ENCODE peak calls at places on chromosome 1, in four cellular contexts. One of them, this sample, is unnamed.
A peak's percentile ranks its signal among the peaks of the same experiment; 100 is the strongest.

GRCh38 chr1:159444507-159444906 is 5.0 kb downstream of the OR10J1 start:
- DNase-seq in esophagus squamous epithelium: no peak
- DNase-seq in aorta: no peak
- DNase-seq in OCI-LY7: no peak
- DNase-seq in this sample: no peak

GRCh38 chr1:59393211-59394180 is 96.6 kb downstream of the FGGY start:
- DNase-seq in OCI-LY7: no peak
- DNase-seq in esophagus squamous epithelium: no peak
- DNase-seq in aorta: peak; percentile 85
- DNase-seq in this sample: peak; percentile 71

GRCh38 chr1:110152133-110152785 is 2.0 kb downstream of the SLC6A17 start:
- DNase-seq in OCI-LY7: no peak
- DNase-seq in esophagus squamous epithelium: no peak
- DNase-seq in aorta: no peak
- DNase-seq in this sample: no peak

GRCh38 chr1:44717196-44717595 is 13.8 kb downstream of the RNU5D-1 start:
- DNase-seq in esophagus squamous epithelium: no peak
- DNase-seq in OCI-LY7: no peak
- DNase-seq in aorta: no peak
- DNase-seq in this sample: no peak

GRCh38 chr1:189131576-189131975 is 1346.1 kb downstream of the BRINP3 start:
- DNase-seq in esophagus squamous epithelium: no peak
- DNase-seq in OCI-LY7: no peak
- DNase-seq in aorta: no peak
- DNase-seq in this sample: no peak

GRCh38 chr1:60697204-60697994 is 385.0 kb upstream of the NFIA start:
- DNase-seq in OCI-LY7: no peak
- DNase-seq in aorta: no peak
- DNase-seq in esophagus squamous epithelium: no peak
- DNase-seq in this sample: no peak

GRCh38 chr1:229407206-229408026 is 26.5 kb downstream of the ACTA1 start:
- DNase-seq in OCI-LY7: no peak
- DNase-seq in esophagus squamous epithelium: no peak
- DNase-seq in aorta: no peak
- DNase-seq in this sample: peak; percentile 66

GRCh38 chr1:19205845-19206244 is 4.2 kb downstream of the UBR4 start:
- DNase-seq in OCI-LY7: no peak
- DNase-seq in aorta: no peak
- DNase-seq in esophagus squamous epithelium: no peak
- DNase-seq in this sample: no peak

GRCh38 chr1:177270863-177271262 is 100.1 kb downstream of the BRINP2 start:
- DNase-seq in esophagus squamous epithelium: no peak
- DNase-seq in aorta: no peak
- DNase-seq in OCI-LY7: no peak
- DNase-seq in this sample: no peak

GRCh38 chr1:230155021-230155420 is 88.0 kb downstream of the GALNT2 start:
- DNase-seq in esophagus squamous epithelium: no peak
- DNase-seq in OCI-LY7: no peak
- DNase-seq in aorta: no peak
- DNase-seq in this sample: no peak

GRCh38 chr1:64895500-64895899 is 70.8 kb downstream of the JAK1 start:
- DNase-seq in OCI-LY7: peak; percentile 35
- DNase-seq in aorta: no peak
- DNase-seq in esophagus squamous epithelium: no peak
- DNase-seq in this sample: no peak

GRCh38 chr1:11337536-11338350 is 64.7 kb downstream of the UBIAD1 start:
- DNase-seq in esophagus squamous epithelium: no peak
- DNase-seq in aorta: peak; percentile 56
- DNase-seq in OCI-LY7: peak; percentile 71
- DNase-seq in this sample: no peak

GRCh38 chr1:239976130-239976968 is 115.3 kb upstream of the FMN2 start:
- DNase-seq in OCI-LY7: peak; percentile 55
- DNase-seq in aorta: no peak
- DNase-seq in esophagus squamous epithelium: no peak
- DNase-seq in this sample: peak; percentile 57

GRCh38 chr1:24348196-24348595 is 29.0 kb downstream of the GRHL3 start:
- DNase-seq in OCI-LY7: no peak
- DNase-seq in esophagus squamous epithelium: no peak
- DNase-seq in aorta: no peak
- DNase-seq in this sample: no peak

GRCh38 chr1:224933584-224933983 is 4.1 kb downstream of the DNAH14 start:
- DNase-seq in aorta: no peak
- DNase-seq in esophagus squamous epithelium: no peak
- DNase-seq in OCI-LY7: no peak
- DNase-seq in this sample: no peak

GRCh38 chr1:202122639-202123335 is at the start of gene GPR37L1:
- DNase-seq in aorta: no peak
- DNase-seq in OCI-LY7: no peak
- DNase-seq in esophagus squamous epithelium: no peak
- DNase-seq in this sample: no peak

GRCh38 chr1:30977105-30977504 is 68.5 kb upstream of the SDC3 start:
- DNase-seq in aorta: no peak
- DNase-seq in esophagus squamous epithelium: no peak
- DNase-seq in OCI-LY7: no peak
- DNase-seq in this sample: no peak

GRCh38 chr1:229228522-229228921 is 42.4 kb upstream of the RAB4A start:
- DNase-seq in OCI-LY7: no peak
- DNase-seq in esophagus squamous epithelium: no peak
- DNase-seq in aorta: no peak
- DNase-seq in this sample: no peak

GRCh38 chr1:194174528-194174927 is 988.1 kb upstream of the B3GALT2 start:
- DNase-seq in esophagus squamous epithelium: no peak
- DNase-seq in aorta: no peak
- DNase-seq in OCI-LY7: no peak
- DNase-seq in this sample: no peak

DNA sequence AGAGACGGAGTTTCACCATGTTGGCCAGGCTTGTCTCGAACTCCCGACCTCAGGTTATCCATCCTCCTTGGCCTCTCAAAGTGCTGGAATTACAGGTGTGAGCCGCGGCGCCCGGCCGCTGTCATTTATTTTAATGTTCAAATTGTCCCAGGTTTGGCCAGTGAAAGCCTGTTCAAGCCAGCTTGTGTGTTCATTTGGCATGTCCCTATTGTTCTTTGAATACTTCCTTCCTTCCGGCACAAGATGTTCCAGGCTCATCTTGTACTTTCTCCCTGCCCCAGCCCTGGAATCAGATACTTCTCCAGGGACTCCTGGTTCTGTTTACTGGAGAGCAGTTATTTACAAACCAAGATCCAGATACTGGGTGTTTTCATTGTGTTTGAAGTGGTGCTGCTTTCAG is 37.0 kb downstream of the ZBTB8B start:
- DNase-seq in aorta: no peak
- DNase-seq in esophagus squamous epithelium: no peak
- DNase-seq in OCI-LY7: no peak
- DNase-seq in this sample: no peak
- H3K27ac ChIP-seq in aorta: no peak overlapping the region
- H3K27ac ChIP-seq in esophagus squamous epithelium: peak overlapping the region; percentile 80
- H3K27ac ChIP-seq in OCI-LY7: no peak overlapping the region
- H3K27ac ChIP-seq in this sample: no peak overlapping the region

DNA sequence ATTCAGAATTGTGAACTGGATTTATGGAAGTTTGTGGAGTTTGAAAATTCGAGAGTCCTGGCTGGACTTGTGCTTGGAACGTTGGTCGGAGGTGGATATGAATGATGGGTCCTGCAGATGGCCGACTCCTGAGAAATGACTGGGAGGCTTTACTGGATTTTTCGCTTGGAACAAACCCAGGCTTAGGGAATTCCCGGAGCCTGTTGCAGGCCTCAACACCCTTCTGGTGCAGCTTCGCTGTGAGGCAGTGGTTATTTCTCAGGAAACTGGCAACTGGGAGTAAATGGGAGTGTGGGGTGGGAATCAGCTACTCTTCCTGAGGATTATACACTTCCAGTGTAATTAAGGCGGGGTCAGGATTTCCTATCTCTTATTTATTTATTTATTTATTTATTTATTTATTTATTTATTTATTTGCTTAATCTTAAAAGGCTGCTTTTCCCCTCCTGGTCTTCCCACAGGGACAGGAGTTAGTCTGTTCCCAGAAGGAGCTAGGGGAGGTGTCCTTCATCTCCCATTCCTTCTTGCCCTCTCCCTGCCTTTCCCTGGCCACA is 21.1 kb downstream of the MAPKAPK2 start:
- DNase-seq in OCI-LY7: no peak
- DNase-seq in aorta: peak; percentile 54
- DNase-seq in esophagus squamous epithelium: no peak
- DNase-seq in this sample: no peak
- H3K4me1 ChIP-seq in OCI-LY7: peaks cover 19% of the 10 kb centered on the region
- H3K4me1 ChIP-seq in aorta: no peaks in the 10 kb centered on the region
- H3K4me1 ChIP-seq in esophagus squamous epithelium: peaks cover 72% of the 10 kb centered on the region
- H3K4me1 ChIP-seq in this sample: peaks cover 55% of the 10 kb centered on the region

DNA sequence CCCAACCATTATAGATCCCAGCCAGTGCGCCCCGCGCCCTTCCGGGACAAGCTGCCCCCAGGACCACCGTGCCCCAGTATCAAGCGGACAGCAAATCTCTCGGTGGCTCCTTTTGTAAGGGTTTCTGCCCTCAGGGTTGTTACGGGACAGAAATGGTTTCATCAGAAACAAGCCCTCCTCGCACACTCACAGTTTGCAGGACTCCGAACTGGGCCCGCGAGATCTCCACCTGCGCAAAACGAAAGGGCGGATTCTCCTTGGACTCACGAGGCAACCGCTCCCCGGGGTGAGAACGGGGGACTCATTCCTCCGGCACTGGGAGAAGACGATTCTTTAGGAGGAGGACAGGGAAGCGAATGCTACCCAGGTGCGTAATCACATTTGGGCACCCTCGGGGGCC is 51.1 kb upstream of the H6PD start:
- DNase-seq in esophagus squamous epithelium: no peak
- DNase-seq in aorta: no peak
- DNase-seq in OCI-LY7: no peak
- DNase-seq in this sample: no peak
- H3K27ac ChIP-seq in esophagus squamous epithelium: no peak overlapping the region
- H3K27ac ChIP-seq in aorta: no peak overlapping the region
- H3K27ac ChIP-seq in OCI-LY7: no peak overlapping the region
- H3K27ac ChIP-seq in this sample: no peak overlapping the region

DNA sequence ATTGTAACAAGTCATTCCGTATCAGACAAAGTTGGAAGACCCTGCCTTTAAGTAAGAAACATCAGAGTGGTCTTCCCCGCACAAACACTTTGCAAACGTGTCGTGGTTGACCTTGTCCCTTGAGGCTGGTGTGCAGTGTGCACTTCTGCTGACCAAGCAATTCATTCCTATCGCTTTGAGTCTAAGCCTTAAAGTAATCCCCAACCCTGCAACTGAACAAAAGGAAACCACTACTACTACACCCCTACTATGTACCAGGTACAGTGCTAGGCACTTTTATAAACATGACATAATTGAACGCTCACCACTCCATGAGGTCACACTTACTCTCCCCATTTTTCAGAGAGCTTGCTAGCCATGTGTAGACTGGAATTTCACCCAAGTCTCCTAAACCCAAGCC is 10.6 kb downstream of the ITPKB start:
- DNase-seq in aorta: no peak
- DNase-seq in OCI-LY7: no peak
- DNase-seq in esophagus squamous epithelium: no peak
- DNase-seq in this sample: no peak
- H3K4me1 ChIP-seq in aorta: no peaks in the 10 kb centered on the region
- H3K4me1 ChIP-seq in OCI-LY7: peaks cover 99% of the 10 kb centered on the region
- H3K4me1 ChIP-seq in esophagus squamous epithelium: peaks cover 61% of the 10 kb centered on the region
- H3K4me1 ChIP-seq in this sample: peaks cover 8% of the 10 kb centered on the region

GRCh38 chr1:8014381-8014988 is 11.6 kb downstream of the ERRFI1 start:
- DNase-seq in aorta: no peak
- DNase-seq in esophagus squamous epithelium: no peak
- DNase-seq in OCI-LY7: no peak
- DNase-seq in this sample: no peak

GRCh38 chr1:8016244-8017241 is 9.6 kb downstream of the ERRFI1 start:
- DNase-seq in OCI-LY7: no peak
- DNase-seq in aorta: no peak
- DNase-seq in esophagus squamous epithelium: no peak
- DNase-seq in this sample: peak; percentile 31

GRCh38 chr1:8015036-8015808 is 10.9 kb downstream of the ERRFI1 start:
- DNase-seq in esophagus squamous epithelium: no peak
- DNase-seq in OCI-LY7: peak; percentile 64
- DNase-seq in aorta: no peak
- DNase-seq in this sample: no peak

GRCh38 chr1:8017495-8018310 is 8.4 kb downstream of the ERRFI1 start:
- DNase-seq in OCI-LY7: no peak
- DNase-seq in aorta: no peak
- DNase-seq in esophagus squamous epithelium: no peak
- DNase-seq in this sample: peak; percentile 35

DNA sequence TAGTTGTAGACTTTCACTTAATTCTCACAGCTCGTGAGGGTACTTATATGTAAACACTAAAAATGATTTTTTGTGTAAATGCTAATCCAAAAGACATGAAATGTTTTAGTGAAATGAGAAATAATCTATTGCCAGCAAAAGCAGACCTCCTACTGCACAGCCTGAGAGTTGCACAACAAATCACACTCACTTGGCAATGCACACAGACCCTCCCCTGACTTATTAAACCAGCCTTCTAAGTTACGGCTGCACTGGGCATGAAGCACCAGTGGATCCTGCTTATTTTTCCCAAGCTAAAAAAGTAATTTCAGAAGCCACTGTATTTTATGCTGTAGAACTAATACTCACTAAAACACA is 10.3 kb downstream of the ERRFI1 start:
- DNase-seq in esophagus squamous epithelium: no peak
- DNase-seq in OCI-LY7: no peak
- DNase-seq in aorta: no peak
- DNase-seq in this sample: no peak
- H3K27ac ChIP-seq in esophagus squamous epithelium: peak overlapping the region; percentile 68
- H3K27ac ChIP-seq in OCI-LY7: no peak overlapping the region
- H3K27ac ChIP-seq in aorta: no peak overlapping the region
- H3K27ac ChIP-seq in this sample: peak overlapping the region; percentile 16

DNA sequence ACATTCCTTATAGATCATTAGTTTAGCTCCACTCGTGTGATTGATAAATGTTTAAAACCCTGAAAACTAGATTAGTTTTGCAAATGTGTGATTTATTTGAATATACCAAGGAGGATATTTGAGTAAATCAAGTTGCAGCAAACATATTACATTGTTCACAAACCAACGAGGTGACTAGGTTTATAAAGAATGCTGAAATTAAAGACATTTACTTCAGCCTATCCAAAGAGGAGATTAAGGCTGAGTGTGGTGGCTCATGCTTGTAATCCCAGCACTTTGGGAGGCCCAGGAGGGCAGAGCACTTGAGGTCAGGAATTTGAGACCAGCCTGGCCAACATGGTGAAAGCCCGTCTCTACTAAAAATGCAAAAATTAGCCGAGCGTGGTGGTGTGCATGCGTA is 34.1 kb downstream of the VTCN1 start:
- DNase-seq in aorta: no peak
- DNase-seq in OCI-LY7: no peak
- DNase-seq in esophagus squamous epithelium: no peak
- DNase-seq in this sample: no peak
- H3K4me1 ChIP-seq in aorta: no peaks in the 10 kb centered on the region
- H3K4me1 ChIP-seq in OCI-LY7: no peaks in the 10 kb centered on the region
- H3K4me1 ChIP-seq in esophagus squamous epithelium: no peaks in the 10 kb centered on the region
- H3K4me1 ChIP-seq in this sample: peaks cover 5% of the 10 kb centered on the region